ENCODE peak calls at places on chromosomes 6 and 20, in eight cellular contexts. E, F, J, N, Z, P, A and I are unnamed samples.

GRCh38 chr6:25175216-25175615 is 104.0 kb upstream of the CARMIL1 start:
- DNase-seq in F (no peak), E (no peak), N (no peak), A (no peak), P (no peak), J (no peak), Z (no peak), I (no peak)

GRCh38 chr6:37690964-37691735 is 6.5 kb downstream of the MDGA1 start:
- DNase-seq in E (no peak), Z (no peak), A (no peak), P (no peak), N (no peak), F (no peak), J (peak), I (no peak)

GRCh38 chr6:135358251-135358821 is 139.2 kb downstream of the AHI1 start:
- DNase-seq in Z (no peak), F (peak), E (no peak), A (peak), J (peak), P (no peak), N (peak), I (no peak)

GRCh38 chr6:76708641-76709331 is 636.3 kb upstream of the IMPG1 start:
- DNase-seq in P (no peak), N (no peak), J (no peak), E (no peak), A (no peak), F (no peak), Z (no peak), I (no peak)

GRCh38 chr6:47478233-47479155 is 905 bp downstream of the CD2AP start:
- DNase-seq in P (no peak), N (no peak), Z (no peak), A (no peak), E (no peak), J (peak), F (no peak), I (no peak)

GRCh38 chr6:134537146-134537555 is 219.2 kb upstream of the SGK1 start:
- DNase-seq in J (peak), A (peak), Z (no peak), P (no peak), E (no peak), F (peak), N (peak), I (no peak)

GRCh38 chr20:62045529-62046277 is 20.0 kb downstream of the TAF4 start:
- DNase-seq in P (peak), J (peak), A (no peak), F (no peak), N (no peak), Z (no peak), E (no peak), I (no peak)

GRCh38 chr6:38796850-38797249 is 81.7 kb downstream of the DNAH8 start:
- DNase-seq in N (no peak), E (no peak), F (no peak), Z (no peak), P (no peak), A (no peak), J (no peak), I (no peak)

GRCh38 chr6:117677553-117678131 is 2.4 kb downstream of the NUS1 start:
- DNase-seq in A (peak), F (no peak), E (no peak), N (peak), J (peak), P (no peak), Z (no peak), I (no peak)

GRCh38 chr6:126176266-126176665 is 163.6 kb upstream of the CENPW start:
- DNase-seq in J (no peak), A (no peak), Z (no peak), F (peak), P (no peak), E (no peak), N (peak), I (no peak)

GRCh38 chr6:136249811-136250685 is at the start of gene MTFR2:
- DNase-seq in A (peak), N (peak), J (peak), F (peak), E (peak), Z (peak), P (peak), I (peak)

GRCh38 chr6:111410371-111410770 is 72.6 kb downstream of the REV3L start:
- DNase-seq in J (no peak), N (no peak), F (no peak), Z (no peak), E (no peak), P (no peak), A (no peak), I (no peak)

GRCh38 chr6:121896771-121897170 is 461.3 kb downstream of the GJA1 start:
- DNase-seq in E (no peak), P (no peak), J (no peak), F (no peak), Z (no peak), N (no peak), A (no peak), I (no peak)

GRCh38 chr6:89433637-89434499 is 916 bp downstream of the ANKRD6 start:
- DNase-seq in E (peak), F (no peak), J (peak), A (no peak), Z (peak), P (peak), N (no peak), I (no peak)

GRCh38 chr6:6622557-6622956 is 34.0 kb downstream of the LY86 start:
- DNase-seq in A (no peak), J (no peak), P (no peak), N (no peak), Z (no peak), F (no peak), E (no peak), I (no peak)

GRCh38 chr6:73923899-73924485 is 228.0 kb downstream of the CD109 start:
- DNase-seq in A (peak), F (no peak), P (no peak), J (peak), Z (no peak), N (no peak), E (no peak), I (no peak)

GRCh38 chr6:30842754-30843610 is 41.3 kb upstream of the DDR1 start:
- DNase-seq in N (no peak), J (no peak), E (no peak), F (no peak), A (no peak), P (no peak), Z (no peak), I (no peak)

GRCh38 chr6:15901141-15902115 is 227.5 kb upstream of the MYLIP start:
- DNase-seq in F (no peak), E (peak), A (no peak), J (no peak), P (no peak), N (no peak), Z (no peak), I (peak)

GRCh38 chr20:45469336-45470261 is at the start of gene WFDC2:
- DNase-seq in F (no peak), A (no peak), Z (no peak), E (no peak), P (peak), N (no peak), J (no peak), I (no peak)

GRCh38 chr20:61819484-61819846 is 246.2 kb downstream of the TAF4 start:
- DNase-seq in J (peak), N (no peak), Z (no peak), P (no peak), F (no peak), A (no peak), E (no peak), I (no peak)

GRCh38 chr6:52207066-52207465 is 20.9 kb downstream of the IL17A start:
- DNase-seq in F (no peak), A (no peak), N (no peak), E (no peak), Z (no peak), J (no peak), P (no peak), I (no peak)

GRCh38 chr6:118297821-118298220 is 250.3 kb upstream of the PLN start:
- DNase-seq in F (no peak), E (no peak), Z (no peak), A (no peak), P (no peak), N (no peak), J (no peak), I (no peak)

GRCh38 chr6:157584036-157584435 is 203.0 kb downstream of the ZDHHC14 start:
- DNase-seq in Z (no peak), F (no peak), J (no peak), P (no peak), N (no peak), A (no peak), E (no peak), I (no peak)

GRCh38 chr6:142802124-142802523 is 142.9 kb downstream of the HIVEP2 start:
- DNase-seq in A (peak), E (no peak), N (peak), F (peak), P (no peak), Z (no peak), J (peak), I (no peak)

GRCh38 chr20:58543274-58543673 is 28.1 kb upstream of the APCDD1L start:
- DNase-seq in A (no peak), J (no peak), Z (no peak), P (no peak), F (no peak), N (no peak), E (no peak), I (no peak)

GRCh38 chr6:57216235-57217101 is 5.6 kb downstream of the RAB23 start:
- DNase-seq in F (no peak), A (no peak), E (no peak), P (peak), N (no peak), Z (peak), J (no peak), I (no peak)

GRCh38 chr6:121615493-121615892 is 180.0 kb downstream of the GJA1 start:
- DNase-seq in P (no peak), F (no peak), A (no peak), N (no peak), E (no peak), Z (no peak), J (no peak), I (no peak)

GRCh38 chr6:21952367-21952766 is 344.5 kb downstream of the PRL start:
- DNase-seq in F (no peak), E (no peak), Z (no peak), A (no peak), P (no peak), N (no peak), J (no peak), I (no peak)

GRCh38 chr20:46343358-46344357 is 35.4 kb upstream of the CDH22 start:
- DNase-seq in J (peak), F (no peak), N (no peak), E (no peak), Z (no peak), A (no peak), P (no peak), I (no peak)

GRCh38 chr20:46512943-46513844 is at the start of gene ZNF334:
- DNase-seq in Z (peak), E (no peak), J (peak), P (peak), F (no peak), N (peak), A (peak), I (no peak)

GRCh38 chr6:138161434-138162103 is at the start of gene ARFGEF3:
- DNase-seq in N (no peak), P (peak), Z (peak), J (peak), F (no peak), A (peak), E (no peak), I (no peak)

GRCh38 chr6:165967768-165968408 is 199.8 kb downstream of the TBXT start:
- DNase-seq in E (no peak), A (no peak), F (no peak), J (no peak), N (no peak), P (no peak), Z (no peak), I (no peak)

GRCh38 chr20:3364323-3365013 is 43.0 kb downstream of the DNAAF9 start:
- DNase-seq in A (no peak), J (no peak), E (no peak), Z (no peak), F (no peak), P (no peak), N (no peak), I (no peak)

GRCh38 chr6:170023620-170024521 is 267.0 kb downstream of the DLL1 start:
- DNase-seq in J (peak), Z (no peak), E (no peak), N (no peak), F (no peak), P (no peak), A (no peak), I (no peak)

GRCh38 chr20:48600470-48600945 is 227.3 kb downstream of the PREX1 start:
- DNase-seq in J (peak), P (no peak), N (no peak), A (no peak), Z (no peak), F (no peak), E (no peak), I (no peak)

GRCh38 chr20:49561806-49562205 is 6.1 kb downstream of the PTGIS start:
- DNase-seq in A (no peak), J (no peak), N (no peak), F (no peak), P (no peak), E (no peak), Z (peak), I (no peak)

GRCh38 chr6:128131566-128131965 is 230.7 kb upstream of the THEMIS start:
- DNase-seq in N (no peak), Z (no peak), P (no peak), E (no peak), F (no peak), A (no peak), J (no peak), I (no peak)

GRCh38 chr20:44231713-44232468 is 15.2 kb upstream of the GDAP1L1 start:
- DNase-seq in Z (no peak), J (no peak), E (no peak), A (no peak), P (no peak), N (no peak), F (no peak), I (no peak)

GRCh38 chr20:16215056-16215455 is 358.2 kb downstream of the KIF16B start:
- DNase-seq in E (no peak), N (no peak), A (no peak), P (no peak), Z (no peak), J (no peak), F (no peak), I (no peak)

GRCh38 chr20:47578543-47578942 is 76.9 kb downstream of the NCOA3 start:
- DNase-seq in A (no peak), N (no peak), J (no peak), E (no peak), P (no peak), F (no peak), Z (peak), I (no peak)

GRCh38 chr20:47577271-47577670 is 75.6 kb downstream of the NCOA3 start:
- DNase-seq in P (no peak), Z (no peak), N (no peak), E (no peak), A (no peak), F (no peak), J (no peak), I (no peak)

GRCh38 chr20:47574616-47575401 is 73.1 kb downstream of the NCOA3 start:
- DNase-seq in J (peak), N (peak), F (peak), E (no peak), Z (no peak), A (peak), P (no peak), I (no peak)

GRCh38 chr20:47573586-47573985 is 71.9 kb downstream of the NCOA3 start:
- DNase-seq in E (no peak), P (no peak), N (no peak), F (no peak), J (no peak), Z (no peak), A (no peak), I (no peak)

DNA sequence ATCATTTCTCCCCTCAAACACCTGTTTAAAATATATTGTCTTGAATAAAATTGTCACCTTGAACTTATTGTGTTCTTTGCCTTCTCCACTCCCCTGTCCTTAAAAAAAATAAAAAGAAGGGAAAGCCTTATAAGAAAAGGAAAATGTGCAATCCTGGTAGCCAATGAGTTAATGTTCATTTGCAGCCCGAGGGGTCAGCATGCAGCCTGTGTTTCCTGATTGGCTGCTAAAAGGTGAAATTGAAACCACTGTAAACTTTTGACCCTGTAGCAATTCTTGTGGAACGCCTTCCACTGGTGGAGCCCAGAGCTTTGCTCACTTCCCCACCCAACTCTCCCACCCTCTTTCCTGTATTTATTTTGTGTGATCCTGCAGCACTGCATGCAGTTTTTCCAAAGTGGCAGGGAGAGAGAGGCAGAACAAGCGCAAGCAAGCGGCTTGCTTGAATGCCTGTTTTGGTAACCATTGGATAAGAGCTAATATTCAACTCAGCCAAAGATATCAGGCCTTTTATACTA is 74.9 kb downstream of the NCOA3 start:
- DNase-seq in E (peak), P (peak), A (peak), F (peak), Z (peak), N (peak), J (peak), I (peak)
- H3K4me3 ChIP-seq in E (peak), P (no peak), A (no peak), F (no peak), Z (no peak), N (no peak), J (peak), I (no peak)

DNA sequence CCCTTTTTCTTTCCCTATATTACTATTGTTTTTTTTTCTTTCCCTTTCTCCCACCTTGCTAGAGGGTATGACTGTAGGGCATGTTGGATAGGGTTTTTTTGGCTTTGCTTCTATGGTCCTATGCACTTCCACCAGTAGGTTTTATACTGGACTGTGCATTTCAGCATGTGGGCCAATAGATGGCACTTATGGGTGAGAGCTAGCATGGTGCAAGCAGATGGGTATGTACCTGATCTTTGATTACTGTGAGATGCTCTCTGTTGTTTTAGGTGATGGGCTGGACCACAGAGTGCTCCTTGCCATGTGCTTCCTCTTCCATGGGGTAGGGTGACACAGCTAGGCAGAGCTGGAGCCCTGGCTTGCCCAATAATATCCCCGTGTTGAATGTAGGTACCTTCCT is 128.5 kb upstream of the CHD6 start:
- DNase-seq in P (no peak), E (no peak), N (no peak), F (no peak), Z (no peak), A (no peak), J (no peak), I (no peak)
- TF ChIP-seq CTCF in P (no peak), E (no peak), N (no peak), F (no peak), Z (no peak), A (no peak), J (no peak), I (peak)

GRCh38 chr6:101961357-101961756 is 567.8 kb downstream of the GRIK2 start:
- DNase-seq in N (no peak), P (no peak), A (no peak), F (no peak), E (no peak), Z (no peak), J (no peak), I (no peak)

GRCh38 chr6:101956961-101957360 is 563.5 kb downstream of the GRIK2 start:
- DNase-seq in F (no peak), E (no peak), N (no peak), Z (no peak), A (no peak), P (no peak), J (no peak), I (no peak)
- H3K4me3 ChIP-seq in F (no peak), E (no peak), N (no peak), Z (no peak), A (no peak), P (no peak), J (no peak), I (no peak)

DNA sequence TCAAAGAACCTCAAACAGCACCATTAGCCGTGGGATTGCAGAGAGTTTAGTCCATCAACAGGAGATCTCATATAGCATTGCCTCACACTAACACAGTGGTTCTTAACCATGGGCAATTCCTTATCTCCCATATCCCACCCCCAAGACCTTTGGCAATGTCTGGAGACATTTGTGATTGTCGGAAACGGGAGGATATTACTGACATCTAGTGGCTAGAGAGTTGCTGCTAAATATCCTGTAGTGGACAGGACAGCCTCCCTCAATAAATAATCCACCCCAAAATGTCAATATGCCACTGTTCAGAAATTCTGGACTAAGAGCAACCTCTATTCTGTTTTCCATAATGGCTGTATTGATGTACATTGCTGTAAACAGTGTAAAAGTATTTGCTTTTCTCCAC is 210.1 kb upstream of the CCN2 start:
- DNase-seq in J (no peak), A (peak), N (peak), F (peak), P (no peak), Z (no peak), E (no peak), I (no peak)
- TF ChIP-seq CTCF in J (peak), A (peak), N (peak), F (peak), P (peak), Z (peak), E (no peak), I (peak)